ENCODE peak calls at places on chromosome 17, in four cellular contexts. W is naive thymus-derived CD4-positive, alpha-beta T cell; O is left ventricle myocardium inferior; A is cardiac muscle cell. E is an unnamed sample.

GRCh38 chr17:78693346-78694083 is 88.6 kb downstream of the CYTH1 start:
- DNase-seq in W (no peak), O (no peak), A (no peak), E (no peak)

GRCh38 chr17:31309525-31309924 is 4.3 kb downstream of the EVI2B start:
- DNase-seq in W (no peak), O (no peak), A (no peak), E (no peak)

GRCh38 chr17:68784431-68784830 is 170.8 kb downstream of the ABCA8 start:
- DNase-seq in W (no peak), O (no peak), A (no peak), E (no peak)

GRCh38 chr17:15411556-15412198 is 55.7 kb downstream of the CDRT4 start:
- DNase-seq in W (no peak), O (no peak), A (no peak), E (no peak)

GRCh38 chr17:79741751-79742588 is 11.2 kb downstream of the ENPP7 start:
- DNase-seq in W (peak; percentile 85), O (peak; percentile 71), A (peak; percentile 79), E (no peak)

GRCh38 chr17:40325156-40326013 is 16.4 kb downstream of the RARA start:
- DNase-seq in W (no peak), O (peak; percentile 14), A (no peak), E (no peak)

GRCh38 chr17:62705116-62705515 is 77.6 kb downstream of the MRC2 start:
- DNase-seq in W (no peak), O (no peak), A (peak; percentile 44), E (peak; percentile 29)

GRCh38 chr17:74196541-74197310 is 6.8 kb upstream of the RPL38 start:
- DNase-seq in W (no peak), O (no peak), A (no peak), E (no peak)

GRCh38 chr17:78665952-78666920 is 89.0 kb upstream of the DNAH17 start:
- DNase-seq in W (peak; percentile 41), O (peak; percentile 43), A (peak; percentile 32), E (peak; percentile 55)

GRCh38 chr17:33112763-33113162 is 121.1 kb downstream of the SPACA3 start:
- DNase-seq in W (no peak), O (no peak), A (no peak), E (peak; percentile 97)

GRCh38 chr17:82754297-82755208 is 2.7 kb downstream of the TBCD start:
- DNase-seq in W (no peak), O (no peak), A (peak; percentile 73), E (no peak)

GRCh38 chr17:82283208-82283749 is 9.8 kb upstream of the CSNK1D start:
- DNase-seq in W (peak; percentile 63), O (no peak), A (peak; percentile 30), E (peak; percentile 98)

GRCh38 chr17:52790359-52790955 is 631.9 kb upstream of the CA10 start:
- DNase-seq in W (no peak), O (no peak), A (peak; percentile 28), E (no peak)

GRCh38 chr17:34981538-34982241 is 1.4 kb downstream of the LIG3 start:
- DNase-seq in W (no peak), O (no peak), A (peak; percentile 17), E (no peak)

GRCh38 chr17:15307686-15308085 is 33.7 kb downstream of the TEKT3 start:
- DNase-seq in W (no peak), O (no peak), A (no peak), E (no peak)

GRCh38 chr17:74045608-74046007 is 157.9 kb upstream of the RPL38 start:
- DNase-seq in W (no peak), O (no peak), A (no peak), E (no peak)

GRCh38 chr17:73840829-73841228 is 196.6 kb upstream of the SDK2 start:
- DNase-seq in W (no peak), O (no peak), A (no peak), E (no peak)

GRCh38 chr17:19958023-19958422 is 19.6 kb downstream of the AKAP10 start:
- DNase-seq in W (no peak), O (no peak), A (no peak), E (no peak)

GRCh38 chr17:77692571-77693161 is 265.8 kb upstream of the TNRC6C start:
- DNase-seq in W (peak; percentile 21), O (no peak), A (no peak), E (no peak)

GRCh38 chr17:20059728-20060188 is 50.6 kb downstream of the SPECC1 start:
- DNase-seq in W (no peak), O (no peak), A (no peak), E (no peak)

GRCh38 chr17:18017958-18018357 is 21.0 kb downstream of the ATPAF2 start:
- DNase-seq in W (no peak), O (no peak), A (no peak), E (no peak)

GRCh38 chr17:39653662-39654331 is 11.4 kb upstream of the TCAP start:
- DNase-seq in W (peak; percentile 82), O (peak; percentile 61), A (peak; percentile 70), E (no peak)

GRCh38 chr17:41500131-41500911 is 5.1 kb downstream of the KRT13 start:
- DNase-seq in W (no peak), O (no peak), A (no peak), E (no peak)
- H3K4me1 ChIP-seq in W (no peaks in the 10 kb centered on the region), O (no peaks in the 10 kb centered on the region), A (no peaks in the 10 kb centered on the region), E (peaks cover 23% of the 10 kb centered on the region)

GRCh38 chr17:75508122-75508719 is 7.1 kb downstream of the CASKIN2 start:
- DNase-seq in W (no peak), O (no peak), A (no peak), E (no peak)

GRCh38 chr17:75507712-75508111 is 7.6 kb downstream of the CASKIN2 start:
- DNase-seq in W (no peak), O (no peak), A (no peak), E (no peak)

GRCh38 chr17:75508848-75509450 is 6.4 kb downstream of the CASKIN2 start:
- DNase-seq in W (no peak), O (no peak), A (no peak), E (no peak)

GRCh38 chr17:75511270-75511609 is 4.1 kb downstream of the CASKIN2 start:
- DNase-seq in W (no peak), O (no peak), A (no peak), E (no peak)

GRCh38 chr17:75509528-75510258 is 5.6 kb downstream of the CASKIN2 start:
- DNase-seq in W (no peak), O (peak; percentile 75), A (no peak), E (no peak)
- H3K4me1 ChIP-seq in W (no peaks in the 10 kb centered on the region), O (peaks cover 87% of the 10 kb centered on the region), A (peaks cover 20% of the 10 kb centered on the region), E (peaks cover 9% of the 10 kb centered on the region)

GRCh38 chr17:47871048-47871447 is 20.1 kb upstream of the SP6 start:
- DNase-seq in W (no peak), O (no peak), A (no peak), E (no peak)

GRCh38 chr17:47872019-47872650 is 21.2 kb upstream of the SP6 start:
- DNase-seq in W (no peak), O (no peak), A (no peak), E (no peak)

GRCh38 chr17:47869114-47869513 is 18.2 kb upstream of the SP6 start:
- DNase-seq in W (no peak), O (no peak), A (no peak), E (no peak)

GRCh38 chr17:47868134-47868533 is 17.2 kb upstream of the SP6 start:
- DNase-seq in W (no peak), O (no peak), A (no peak), E (no peak)

GRCh38 chr17:47870042-47870441 is 19.1 kb upstream of the SP6 start:
- DNase-seq in W (no peak), O (no peak), A (no peak), E (no peak)
- H3K4me1 ChIP-seq in W (no peaks in the 10 kb centered on the region), O (no peaks in the 10 kb centered on the region), A (peaks cover 42% of the 10 kb centered on the region), E (peaks cover 11% of the 10 kb centered on the region)

GRCh38 chr17:7312432-7313027 is 2.6 kb downstream of the GPS2 start:
- DNase-seq in W (no peak), O (no peak), A (no peak), E (no peak)

GRCh38 chr17:7313028-7313889 is 1.9 kb downstream of the GPS2 start:
- DNase-seq in W (no peak), O (no peak), A (no peak), E (no peak)

GRCh38 chr17:7315570-7316243 is 547 bp upstream of the GPS2 start:
- DNase-seq in W (no peak), O (no peak), A (no peak), E (no peak)

GRCh38 chr17:7314719-7315569 is at the start of gene GPS2:
- DNase-seq in W (peak; percentile 93), O (peak; percentile 94), A (peak; percentile 93), E (peak; percentile 93)

DNA sequence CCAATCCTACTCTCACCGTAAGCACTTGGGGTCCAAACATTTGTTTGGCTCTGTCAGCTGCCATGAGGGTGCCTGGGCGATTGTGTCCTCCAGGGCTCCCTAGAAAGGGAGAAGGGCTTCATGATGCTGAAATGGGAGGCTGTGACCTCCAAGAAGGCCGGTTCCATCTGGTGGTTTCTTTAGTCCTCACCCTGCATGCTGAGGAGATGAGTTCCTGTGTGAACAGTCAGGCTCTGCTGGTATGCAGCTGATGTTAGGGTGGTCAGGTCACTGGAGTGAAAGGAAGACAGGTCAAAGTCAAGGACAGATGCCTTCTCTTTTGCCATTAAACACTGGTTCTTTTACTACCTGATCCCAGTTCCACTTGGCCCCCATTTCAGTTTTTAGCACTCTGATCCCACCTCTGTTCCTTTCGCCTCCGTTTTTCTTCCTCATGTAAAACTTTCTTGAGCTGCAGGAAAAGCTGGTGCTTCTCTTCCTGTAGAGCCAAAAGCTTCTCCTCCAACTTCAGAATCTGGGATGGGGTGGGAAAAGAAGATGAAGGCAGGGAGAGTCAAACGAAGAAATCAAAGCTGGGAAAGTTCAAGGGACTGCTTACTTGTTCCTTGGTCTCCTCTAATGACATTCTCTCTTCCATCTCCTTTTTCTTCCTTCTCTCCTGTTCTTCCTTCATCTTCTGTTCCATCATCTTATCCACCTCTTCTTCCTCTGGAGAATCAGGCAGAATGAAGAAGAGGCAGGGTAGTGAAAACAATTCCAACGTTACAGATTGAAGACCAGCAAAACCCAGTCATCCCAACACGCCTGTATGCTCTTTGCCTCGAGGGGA is 1.1 kb downstream of the GPS2 start:
- DNase-seq in W (no peak), O (no peak), A (no peak), E (no peak)
- H3K4me1 ChIP-seq in W (peaks cover 43% of the 10 kb centered on the region), O (peaks cover 69% of the 10 kb centered on the region), A (peaks cover 15% of the 10 kb centered on the region), E (peaks cover 9% of the 10 kb centered on the region)

GRCh38 chr17:50944054-50944901 is 78.1 kb upstream of the TOB1 start:
- DNase-seq in W (peak; percentile 79), O (peak; percentile 86), A (peak; percentile 91), E (peak; percentile 69)
- H3K4me1 ChIP-seq in W (peaks cover 17% of the 10 kb centered on the region), O (peaks cover 46% of the 10 kb centered on the region), A (peaks cover 54% of the 10 kb centered on the region), E (peaks cover 12% of the 10 kb centered on the region)

GRCh38 chr17:16991349-16992009 is 19.6 kb upstream of the TNFRSF13B start:
- DNase-seq in W (peak; percentile 80), O (peak; percentile 85), A (peak; percentile 89), E (no peak)
- H3K4me1 ChIP-seq in W (peaks cover 34% of the 10 kb centered on the region), O (peaks cover 18% of the 10 kb centered on the region), A (no peaks in the 10 kb centered on the region), E (no peaks in the 10 kb centered on the region)